ENCODE peak calls at places on chromosomes 13 and 19, in six cellular contexts. G, E, O, V, C and A are unnamed samples.

GRCh38 chr13:75480691-75481175 is 1.2 kb downstream of the TBC1D4 start:
- DNase-seq in E (peak), C (peak), G (peak), O (no peak), V (peak), A (peak)

GRCh38 chr19:45498411-45499195 is at the start of gene PPM1N:
- DNase-seq in G (no peak), E (no peak), O (peak), V (peak), C (no peak), A (peak)

GRCh38 chr13:75395056-75395455 is 86.9 kb downstream of the TBC1D4 start:
- DNase-seq in E (no peak), C (no peak), V (no peak), O (no peak), G (no peak), A (peak)

GRCh38 chr13:36919833-36920611 is at the start of gene SMAD9:
- DNase-seq in O (peak), V (peak), E (peak), G (peak), C (peak), A (peak)

GRCh38 chr13:104143760-104144406 is 1077.7 kb upstream of the SLC10A2 start:
- DNase-seq in V (no peak), E (peak), G (no peak), O (no peak), C (no peak), A (no peak)

GRCh38 chr13:44132710-44133109 is 240.9 kb upstream of the SERP2 start:
- DNase-seq in O (no peak), V (peak), C (peak), G (peak), E (peak), A (no peak)

GRCh38 chr19:11111771-11112144 is 22.5 kb downstream of the LDLR start:
- DNase-seq in C (no peak), O (no peak), G (no peak), E (peak), V (no peak), A (no peak)

GRCh38 chr13:36436811-36437210 is 4.5 kb downstream of the CCNA1 start:
- DNase-seq in E (no peak), C (no peak), V (no peak), O (no peak), G (no peak), A (no peak)

GRCh38 chr19:33580645-33581037 is 41.1 kb upstream of the CHST8 start:
- DNase-seq in E (peak), C (no peak), V (no peak), G (no peak), O (no peak), A (no peak)

GRCh38 chr13:96796234-96796633 is 198.0 kb downstream of the OXGR1 start:
- DNase-seq in G (no peak), V (no peak), C (no peak), E (no peak), O (no peak), A (no peak)

GRCh38 chr13:110541526-110541920 is 20.0 kb downstream of the RAB20 start:
- DNase-seq in E (no peak), O (no peak), G (no peak), V (peak), C (no peak), A (no peak)

GRCh38 chr13:19601749-19602725 is 31.4 kb upstream of the MPHOSPH8 start:
- DNase-seq in O (peak), E (peak), G (no peak), C (no peak), V (peak), A (peak)

GRCh38 chr19:1250374-1251232 is 2.2 kb downstream of the MIDN start:
- DNase-seq in G (no peak), C (no peak), E (peak), V (peak), O (no peak), A (peak)

GRCh38 chr19:51514866-51515481 is 13.4 kb upstream of the SIGLEC12 start:
- DNase-seq in O (no peak), E (peak), G (no peak), V (peak), C (no peak), A (peak)

GRCh38 chr13:91184244-91184926 is 163.1 kb upstream of the MIR17HG start:
- DNase-seq in V (no peak), O (no peak), C (no peak), G (no peak), E (no peak), A (no peak)

GRCh38 chr19:3178973-3179738 is 587 bp downstream of the S1PR4 start:
- DNase-seq in O (no peak), E (no peak), G (no peak), C (no peak), V (no peak), A (peak)

GRCh38 chr13:76783798-76784197 is 102.4 kb downstream of the KCTD12 start:
- DNase-seq in E (no peak), V (no peak), C (no peak), O (no peak), G (peak), A (no peak)

GRCh38 chr19:45340899-45341453 is 426 bp downstream of the KLC3 start:
- DNase-seq in E (peak), C (no peak), O (no peak), G (peak), V (peak), A (no peak)

GRCh38 chr19:44593294-44593693 is 20.1 kb upstream of the IGSF23 start:
- DNase-seq in E (no peak), C (no peak), O (no peak), G (no peak), V (no peak), A (no peak)

GRCh38 chr19:370641-371330 is 26.2 kb upstream of the MIER2 start:
- DNase-seq in V (no peak), C (no peak), E (no peak), G (no peak), O (no peak), A (no peak)

GRCh38 chr19:42531313-42531712 is 3.0 kb upstream of the CEACAM1 start:
- DNase-seq in O (no peak), E (no peak), G (no peak), C (no peak), V (no peak), A (no peak)

GRCh38 chr13:100828226-100828625 is 153.6 kb upstream of the TMTC4 start:
- DNase-seq in E (no peak), C (no peak), V (no peak), O (no peak), G (no peak), A (no peak)

GRCh38 chr13:47277774-47278173 is 380.9 kb upstream of the HTR2A start:
- DNase-seq in G (no peak), V (peak), C (no peak), E (no peak), O (no peak), A (no peak)

GRCh38 chr13:40665061-40665753 is 1.2 kb downstream of the FOXO1 start:
- DNase-seq in G (peak), V (no peak), C (no peak), O (no peak), E (peak), A (peak)

GRCh38 chr13:61466280-61466679 is 50.6 kb upstream of the PCDH20 start:
- DNase-seq in G (no peak), V (no peak), E (no peak), C (no peak), O (no peak), A (no peak)

GRCh38 chr13:100887729-100888151 is 213.1 kb upstream of the TMTC4 start:
- DNase-seq in E (peak), G (no peak), O (no peak), C (no peak), V (peak), A (no peak)

GRCh38 chr13:90454002-90454636 is 893.4 kb upstream of the MIR17HG start:
- DNase-seq in C (no peak), O (no peak), V (no peak), G (no peak), E (no peak), A (no peak)

GRCh38 chr13:46041335-46041934 is 11.1 kb downstream of the ZC3H13 start:
- DNase-seq in E (no peak), V (peak), G (no peak), O (no peak), C (no peak), A (no peak)

GRCh38 chr13:76350399-76350798 is 535.8 kb downstream of the KCTD12 start:
- DNase-seq in O (no peak), G (no peak), V (peak), C (no peak), E (peak), A (no peak)

GRCh38 chr13:21012211-21012610 is 49.2 kb downstream of the LATS2 start:
- DNase-seq in C (no peak), O (no peak), E (no peak), V (peak), G (no peak), A (no peak)

GRCh38 chr13:87680298-87680697 is 9.1 kb downstream of the SLITRK5 start:
- DNase-seq in V (no peak), C (no peak), G (no peak), E (peak), O (no peak), A (no peak)

GRCh38 chr13:29878101-29878500 is 27.7 kb upstream of the UBL3 start:
- DNase-seq in O (no peak), E (no peak), C (no peak), G (no peak), V (peak), A (no peak)

GRCh38 chr19:4184718-4185352 is 2.3 kb downstream of the ANKRD24 start:
- DNase-seq in G (no peak), E (no peak), O (no peak), V (no peak), C (no peak), A (no peak)

GRCh38 chr19:4187313-4188122 is 5.0 kb downstream of the ANKRD24 start:
- DNase-seq in C (no peak), E (no peak), O (no peak), G (no peak), V (no peak), A (no peak)

GRCh38 chr19:4185413-4186086 is 3.1 kb downstream of the ANKRD24 start:
- DNase-seq in O (no peak), V (no peak), C (no peak), G (no peak), E (no peak), A (no peak)

GRCh38 chr19:4183967-4184717 is 1.7 kb downstream of the ANKRD24 start:
- DNase-seq in O (no peak), G (no peak), E (no peak), V (no peak), C (no peak), A (no peak)

GRCh38 chr19:4186087-4186993 is 3.9 kb downstream of the ANKRD24 start:
- DNase-seq in C (peak), V (peak), O (peak), G (no peak), E (peak), A (peak)
- TF ChIP-seq POLR2A in C (no peak), V (no peak), O (no peak), G (no peak), E (no peak), A (no peak)

GRCh38 chr19:58561373-58562125 is 3.1 kb upstream of the UBE2M start:
- DNase-seq in G (no peak), C (no peak), O (no peak), V (no peak), E (no peak), A (no peak)
- TF ChIP-seq POLR2A in G (no peak), C (no peak), O (no peak), V (no peak), E (no peak), A (no peak)

GRCh38 chr19:36209372-36209771 is 5.1 kb downstream of the ZNF565 start:
- DNase-seq in O (no peak), G (no peak), E (no peak), V (no peak), C (no peak), A (no peak)
- TF ChIP-seq POLR2A in O (no peak), G (no peak), E (no peak), V (no peak), C (no peak), A (no peak)

GRCh38 chr19:4343845-4344713 is 717 bp downstream of the MPND start:
- DNase-seq in E (peak), C (no peak), G (no peak), V (no peak), O (no peak), A (no peak)

GRCh38 chr19:4345656-4346383 is 2.5 kb downstream of the MPND start:
- DNase-seq in E (peak), V (no peak), G (no peak), C (no peak), O (no peak), A (no peak)

GRCh38 chr19:4338441-4339350 is at the start of gene STAP2:
- DNase-seq in C (no peak), E (peak), O (no peak), V (no peak), G (peak), A (peak)

GRCh38 chr19:4343056-4343844 is at the start of gene MPND:
- DNase-seq in E (peak), O (peak), G (peak), V (peak), C (peak), A (peak)

GRCh38 chr19:4342421-4343055 is 824 bp upstream of the MPND start:
- DNase-seq in E (peak), O (peak), C (peak), V (peak), G (peak), A (peak)
- TF ChIP-seq POLR2A in E (peak), O (peak), C (peak), V (peak), G (peak), A (peak)

GRCh38 chr19:49931293-49932040 is 2.2 kb upstream of the NUP62 start:
- DNase-seq in O (no peak), E (no peak), G (no peak), C (no peak), V (no peak), A (no peak)

GRCh38 chr19:49927526-49928264 is 1.3 kb upstream of the ATF5 start:
- DNase-seq in E (no peak), V (no peak), C (no peak), G (no peak), O (no peak), A (no peak)

GRCh38 chr19:49929611-49930482 is 543 bp upstream of the NUP62 start:
- DNase-seq in V (peak), C (peak), G (peak), E (peak), O (peak), A (peak)

GRCh38 chr19:49930483-49931011 is 1.2 kb upstream of the NUP62 start:
- DNase-seq in G (no peak), O (no peak), E (no peak), V (no peak), C (peak), A (peak)

GRCh38 chr19:49929121-49929610 is at the start of the genes ATF5 and NUP62:
- DNase-seq in C (peak), E (peak), G (peak), V (peak), O (peak), A (peak)
- TF ChIP-seq POLR2A in C (peak), E (no peak), G (no peak), V (peak), O (peak), A (peak)

GRCh38 chr13:111642156-111642767 is 321.8 kb downstream of the TEX29 start:
- DNase-seq in C (no peak), G (no peak), O (no peak), V (no peak), E (no peak), A (no peak)
- TF ChIP-seq POLR2A in C (no peak), G (no peak), O (no peak), V (no peak), E (no peak), A (no peak)

DNA sequence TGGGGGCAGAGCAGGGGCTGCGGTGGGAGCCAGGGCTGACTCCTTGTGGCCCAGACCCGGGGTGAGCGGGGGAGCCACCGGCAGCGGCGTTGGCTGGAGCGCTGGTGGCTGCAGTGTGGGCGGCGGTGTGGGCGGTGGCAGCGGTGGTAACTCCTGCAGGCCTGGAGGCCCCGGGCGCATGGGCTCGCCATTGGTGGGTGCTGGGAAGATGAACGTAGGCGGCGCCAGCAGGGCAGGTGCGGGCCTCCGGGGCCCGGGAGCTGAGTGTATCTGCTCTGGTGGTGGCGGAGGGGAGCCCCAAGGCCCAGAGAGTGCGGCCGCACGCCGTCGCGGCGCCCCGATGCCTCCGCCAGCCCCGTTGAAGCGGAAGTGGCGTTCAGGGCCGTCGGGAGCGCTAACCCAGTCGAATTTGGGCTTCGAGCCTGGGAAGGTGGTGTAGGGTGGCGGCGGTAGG is 2.0 kb downstream of the GGN start:
- DNase-seq in G (no peak), E (no peak), O (no peak), C (no peak), V (no peak), A (no peak)
- TF ChIP-seq POLR2A in G (no peak), E (no peak), O (no peak), C (no peak), V (no peak), A (no peak)